ENCODE peak calls at places on chromosome 2, in five cellular contexts. W is CD8-positive, alpha-beta T cell; U is adipocyte; T is stomach; A is hepatocyte. R is an unnamed sample.

GRCh38 chr2:926259-926780 is 24.3 kb upstream of the SNTG2 start:
- DNase-seq in W (no peak), U (no peak), T (no peak), A (no peak), R (no peak)

GRCh38 chr2:31372097-31372496 is 42.4 kb downstream of the XDH start:
- DNase-seq in W (no peak), U (no peak), T (no peak), A (no peak), R (no peak)

GRCh38 chr2:192190474-192190873 is 4.3 kb downstream of the TMEFF2 start:
- DNase-seq in W (no peak), U (peak), T (no peak), A (peak), R (no peak)

GRCh38 chr2:7467782-7468447 is 550.7 kb downstream of the RNF144A start:
- DNase-seq in W (no peak), U (no peak), T (no peak), A (no peak), R (peak)

GRCh38 chr2:182980652-182981051 is 57.6 kb downstream of the NCKAP1 start:
- DNase-seq in W (no peak), U (no peak), T (no peak), A (no peak), R (no peak)

GRCh38 chr2:128321784-128322650 is 3.3 kb upstream of the HS6ST1 start:
- DNase-seq in W (peak), U (peak), T (peak), A (peak), R (peak)

GRCh38 chr2:112155331-112156151 is 17.4 kb downstream of the FBLN7 start:
- DNase-seq in W (peak), U (no peak), T (peak), A (no peak), R (no peak)

GRCh38 chr2:157893611-157894010 is 17.5 kb upstream of the ACVR1 start:
- DNase-seq in W (no peak), U (no peak), T (no peak), A (no peak), R (no peak)

GRCh38 chr2:66684289-66684688 is 249.4 kb downstream of the MEIS1 start:
- DNase-seq in W (no peak), U (no peak), T (no peak), A (no peak), R (no peak)

GRCh38 chr2:239387811-239388210 is 13.0 kb downstream of the HDAC4 start:
- DNase-seq in W (no peak), U (no peak), T (no peak), A (no peak), R (no peak)

GRCh38 chr2:165594935-165595255 is 125.4 kb downstream of the CSRNP3 start:
- DNase-seq in W (no peak), U (no peak), T (no peak), A (no peak), R (no peak)

GRCh38 chr2:6254446-6254845 is 562.3 kb downstream of the SOX11 start:
- DNase-seq in W (no peak), U (no peak), T (no peak), A (no peak), R (no peak)

GRCh38 chr2:50594233-50594632 is 437.7 kb downstream of the NRXN1 start:
- DNase-seq in W (no peak), U (no peak), T (no peak), A (no peak), R (no peak)

GRCh38 chr2:24329700-24330099 is 30.6 kb downstream of the ITSN2 start:
- DNase-seq in W (no peak), U (no peak), T (no peak), A (no peak), R (no peak)

GRCh38 chr2:197269173-197269572 is 41.4 kb downstream of the ANKRD44 start:
- DNase-seq in W (no peak), U (no peak), T (no peak), A (no peak), R (peak)

GRCh38 chr2:71782323-71782722 is 329.0 kb downstream of the DYSF start:
- DNase-seq in W (no peak), U (no peak), T (no peak), A (no peak), R (no peak)

GRCh38 chr2:128358941-128359731 is 40.5 kb upstream of the HS6ST1 start:
- DNase-seq in W (no peak), U (no peak), T (no peak), A (no peak), R (no peak)

GRCh38 chr2:167943877-167944276 is 303.5 kb downstream of the STK39 start:
- DNase-seq in W (no peak), U (no peak), T (no peak), A (no peak), R (no peak)

GRCh38 chr2:231970461-231970860 is 8.9 kb downstream of the DIS3L2 start:
- DNase-seq in W (no peak), U (no peak), T (no peak), A (no peak), R (no peak)

GRCh38 chr2:236180831-236181453 is 12.8 kb upstream of the GBX2 start:
- DNase-seq in W (no peak), U (peak), T (peak), A (peak), R (no peak)

GRCh38 chr2:239654266-239654665 is 253.4 kb upstream of the HDAC4 start:
- DNase-seq in W (no peak), U (no peak), T (no peak), A (no peak), R (no peak)

GRCh38 chr2:237998530-237998929 is 31.7 kb downstream of the UBE2F start:
- DNase-seq in W (no peak), U (peak), T (no peak), A (peak), R (no peak)

GRCh38 chr2:181419124-181419855 is 37.9 kb upstream of the ITGA4 start:
- DNase-seq in W (no peak), U (no peak), T (no peak), A (no peak), R (no peak)

GRCh38 chr2:175183674-175184073 is 2.2 kb upstream of the ATP5MC3 start:
- DNase-seq in W (no peak), U (no peak), T (no peak), A (no peak), R (no peak)

GRCh38 chr2:175181104-175181876 is at the start of gene ATP5MC3:
- DNase-seq in W (peak), U (peak), T (peak), A (peak), R (peak)

GRCh38 chr2:175180701-175181103 is 808 bp downstream of the ATP5MC3 start:
- DNase-seq in W (peak), U (peak), T (peak), A (peak), R (peak)

GRCh38 chr2:175176624-175177023 is 4.9 kb downstream of the ATP5MC3 start:
- DNase-seq in W (no peak), U (no peak), T (no peak), A (no peak), R (no peak)

DNA sequence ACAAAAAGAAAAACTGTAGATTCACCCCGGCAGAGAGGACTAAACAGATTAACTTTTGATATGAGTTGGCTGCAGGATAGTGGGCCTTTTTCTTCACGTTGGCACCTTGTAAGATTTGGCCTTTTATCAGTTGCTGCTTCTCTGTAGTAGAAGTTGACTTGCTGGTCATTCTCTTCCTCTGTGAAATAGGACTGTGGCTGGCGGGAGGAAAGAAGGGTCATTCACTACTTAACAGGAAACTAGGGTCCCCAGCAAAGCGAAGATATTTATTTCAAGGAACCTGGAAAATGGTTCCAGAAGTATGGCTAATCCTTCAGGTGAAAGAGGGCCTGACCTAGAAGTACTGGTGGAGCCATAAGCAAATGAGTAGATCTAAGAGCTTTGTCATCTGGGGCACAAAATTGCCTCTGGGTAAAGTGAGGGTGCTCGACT is 383 bp upstream of the ATP5MC3 start:
- DNase-seq in W (no peak), U (no peak), T (no peak), A (no peak), R (no peak)
- H3K4me3 ChIP-seq in W (peak), U (peak), T (peak), A (peak), R (peak)

GRCh38 chr2:201357216-201357615 is at the start of gene FLACC1:
- DNase-seq in W (no peak), U (peak), T (no peak), A (peak), R (no peak)
- H3K4me3 ChIP-seq in W (no peak), U (no peak), T (no peak), A (no peak), R (no peak)

GRCh38 chr2:15944325-15945017 is 4.1 kb downstream of the MYCN start:
- DNase-seq in W (no peak), U (no peak), T (no peak), A (no peak), R (no peak)
- H3K4me3 ChIP-seq in W (no peak), U (no peak), T (no peak), A (peak), R (no peak)

DNA sequence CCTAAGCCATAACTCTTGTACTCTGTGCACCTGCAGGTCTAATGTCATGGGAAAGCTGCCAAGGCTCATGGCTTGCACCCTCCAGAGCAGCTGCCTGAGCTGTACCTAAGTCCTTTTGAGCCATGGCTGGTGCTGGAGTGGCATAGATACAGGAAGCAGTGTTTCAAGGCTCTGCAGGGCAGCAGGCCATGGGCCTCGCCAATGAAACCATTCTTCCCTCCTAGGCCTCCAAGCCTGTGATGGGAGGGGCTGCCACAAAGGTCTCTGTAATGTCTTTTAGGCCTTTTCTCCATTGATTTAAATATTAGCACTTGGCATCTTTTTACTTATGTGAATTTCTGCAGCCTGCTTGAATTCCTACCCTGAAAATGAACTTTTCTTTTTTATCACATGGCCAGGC is 108.5 kb downstream of the PTH2R start:
- DNase-seq in W (no peak), U (no peak), T (no peak), A (no peak), R (no peak)
- H3K4me3 ChIP-seq in W (no peak), U (no peak), T (no peak), A (no peak), R (no peak)

DNA sequence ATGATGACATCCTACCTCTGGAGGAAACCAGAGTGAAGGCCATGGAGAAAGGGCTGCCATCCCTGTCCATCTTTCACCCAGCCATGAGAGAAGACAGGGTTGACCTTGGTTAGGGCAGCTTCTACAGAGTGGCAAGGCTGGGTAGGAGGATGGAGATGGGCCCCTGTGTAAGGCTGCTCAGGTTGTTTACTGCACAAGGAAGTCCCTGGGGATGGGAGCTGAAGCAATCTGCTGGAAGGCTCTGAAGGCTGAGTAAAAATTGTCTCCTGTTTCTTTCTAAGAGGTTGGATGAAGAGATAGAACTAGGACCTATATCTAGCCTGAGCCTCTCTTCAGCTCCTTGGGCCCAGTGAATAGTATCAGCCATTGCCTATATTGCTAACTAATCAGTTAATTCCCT is 14.4 kb downstream of the ELMOD3 start:
- DNase-seq in W (no peak), U (peak), T (no peak), A (no peak), R (no peak)
- H3K4me3 ChIP-seq in W (no peak), U (no peak), T (no peak), A (no peak), R (no peak)

GRCh38 chr2:218035463-218036100 is 32.8 kb upstream of the TNS1 start:
- DNase-seq in W (no peak), U (no peak), T (no peak), A (no peak), R (peak)
- H3K4me3 ChIP-seq in W (peak), U (no peak), T (no peak), A (no peak), R (no peak)

DNA sequence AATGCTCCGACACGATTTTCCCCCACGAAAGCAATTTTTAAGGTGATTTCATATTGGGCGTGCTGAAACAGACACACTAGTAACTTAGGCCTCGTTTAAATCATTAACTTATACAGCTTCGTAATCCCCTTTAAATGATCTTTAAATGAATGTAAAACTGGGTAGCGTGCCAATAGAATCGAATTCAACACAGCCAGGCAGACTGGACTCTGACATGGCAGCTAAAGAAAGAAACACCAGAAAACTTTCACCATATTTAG is 2.4 kb upstream of the ID2 start:
- DNase-seq in W (no peak), U (no peak), T (no peak), A (no peak), R (no peak)
- H3K4me3 ChIP-seq in W (peak), U (peak), T (peak), A (peak), R (peak)

GRCh38 chr2:65062843-65063242 is 6.6 kb downstream of the CEP68 start:
- DNase-seq in W (no peak), U (peak), T (no peak), A (no peak), R (no peak)

GRCh38 chr2:65063426-65063825 is 7.2 kb downstream of the CEP68 start:
- DNase-seq in W (no peak), U (peak), T (no peak), A (no peak), R (no peak)

GRCh38 chr2:65059071-65059470 is 2.9 kb downstream of the CEP68 start:
- DNase-seq in W (no peak), U (no peak), T (no peak), A (no peak), R (no peak)

GRCh38 chr2:65061146-65061909 is 5.1 kb downstream of the CEP68 start:
- DNase-seq in W (no peak), U (no peak), T (peak), A (no peak), R (no peak)

DNA sequence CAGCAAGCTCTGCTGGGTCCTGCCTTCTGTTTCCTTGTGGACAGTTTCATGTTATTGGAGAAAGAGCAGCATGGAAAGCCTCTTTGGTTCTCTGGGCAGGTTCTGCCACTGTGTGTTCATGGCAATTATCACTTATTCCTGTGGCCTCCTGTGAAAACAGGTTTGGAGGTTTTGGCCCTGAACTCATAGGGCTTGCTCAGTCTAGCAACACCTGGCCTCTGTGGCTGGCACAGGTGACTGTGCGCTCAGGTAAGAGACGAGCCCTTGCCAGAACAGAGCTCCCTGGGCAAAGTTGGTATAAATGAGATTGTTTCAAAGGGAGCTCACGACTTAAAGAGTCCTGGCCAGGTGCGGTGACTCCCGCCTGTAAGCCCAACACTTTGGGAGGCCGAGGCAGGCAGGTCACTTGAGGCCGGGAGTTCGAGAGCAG is 5.7 kb downstream of the CEP68 start:
- DNase-seq in W (no peak), U (no peak), T (peak), A (no peak), R (no peak)
- H3K4me3 ChIP-seq in W (no peak), U (no peak), T (no peak), A (no peak), R (no peak)

GRCh38 chr2:219539295-219539788 is 4.3 kb downstream of the CHPF start:
- DNase-seq in W (no peak), U (no peak), T (no peak), A (no peak), R (no peak)
- H3K4me3 ChIP-seq in W (no peak), U (no peak), T (no peak), A (no peak), R (no peak)

GRCh38 chr2:22281033-22281432 is 1103.9 kb upstream of the KLHL29 start:
- DNase-seq in W (no peak), U (peak), T (no peak), A (peak), R (no peak)

GRCh38 chr2:22276696-22277095 is 1108.3 kb upstream of the KLHL29 start:
- DNase-seq in W (no peak), U (no peak), T (no peak), A (no peak), R (no peak)

GRCh38 chr2:22282902-22283301 is 1102.1 kb upstream of the KLHL29 start:
- DNase-seq in W (no peak), U (no peak), T (no peak), A (no peak), R (no peak)

DNA sequence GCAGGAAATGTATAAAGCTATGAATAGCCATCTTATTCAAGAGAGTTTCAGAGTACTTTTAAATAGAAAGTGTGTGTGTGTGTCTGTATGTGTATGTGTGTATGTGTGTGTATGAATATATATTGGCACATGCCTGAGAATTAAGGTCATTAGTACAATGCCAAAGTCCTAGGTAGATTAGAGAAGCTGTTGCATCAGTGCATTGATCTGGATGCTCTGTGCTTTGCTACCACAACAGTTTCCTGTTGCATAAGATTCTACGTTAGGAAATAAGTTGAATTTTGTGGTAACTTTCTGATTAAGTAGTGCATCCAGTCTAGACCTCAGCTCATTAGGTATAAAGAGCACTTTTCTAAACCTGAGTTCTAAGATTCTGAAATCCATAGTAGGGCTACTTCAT is 1102.8 kb upstream of the KLHL29 start:
- DNase-seq in W (no peak), U (no peak), T (no peak), A (peak), R (no peak)
- H3K4me3 ChIP-seq in W (no peak), U (no peak), T (no peak), A (no peak), R (no peak)

R was measured in CD8-positive, alpha-beta memory T cell.